ENCODE peak calls at places on chromosomes 12 and 14, in seven cellular contexts. V, Z, F, M, B, W and I are unnamed samples.

GRCh38 chr14:66401447-66402095 is 84.6 kb upstream of the CCDC196 start:
- DNase-seq in V (peak), Z (no peak), F (no peak), M (no peak), B (no peak), W (peak), I (no peak)

GRCh38 chr14:35140718-35141581 is 18.6 kb downstream of the PRORP start:
- DNase-seq in V (peak), Z (no peak), F (peak), M (no peak), B (no peak), W (peak), I (no peak)

GRCh38 chr12:132719954-132720324 is 9.3 kb downstream of the PGAM5 start:
- DNase-seq in V (no peak), Z (no peak), F (no peak), M (no peak), B (no peak), W (no peak), I (no peak)

GRCh38 chr14:88746042-88746441 is 46.7 kb downstream of the EML5 start:
- DNase-seq in V (no peak), Z (no peak), F (no peak), M (no peak), B (no peak), W (no peak), I (no peak)

GRCh38 chr12:119069029-119069731 is 87.8 kb downstream of the SRRM4 start:
- DNase-seq in V (no peak), Z (no peak), F (peak), M (no peak), B (no peak), W (no peak), I (peak)

GRCh38 chr12:48999371-49000131 is at the start of gene DDN:
- DNase-seq in V (peak), Z (peak), F (peak), M (no peak), B (no peak), W (peak), I (peak)

GRCh38 chr14:81219821-81220487 is 805 bp downstream of the GTF2A1 start:
- DNase-seq in V (peak), Z (peak), F (peak), M (no peak), B (peak), W (peak), I (peak)

GRCh38 chr12:92503977-92504966 is 198.5 kb upstream of the PLEKHG7 start:
- DNase-seq in V (no peak), Z (peak), F (no peak), M (no peak), B (no peak), W (no peak), I (peak)

GRCh38 chr14:69313176-69313575 is 53.2 kb downstream of the GALNT16 start:
- DNase-seq in V (no peak), Z (no peak), F (no peak), M (no peak), B (peak), W (no peak), I (no peak)

GRCh38 chr14:55938249-55938791 is 179.9 kb upstream of the PELI2 start:
- DNase-seq in V (peak), Z (no peak), F (no peak), M (peak), B (no peak), W (no peak), I (no peak)

GRCh38 chr14:101017806-101018560 is 114.5 kb upstream of the RTL1 start:
- DNase-seq in V (no peak), Z (no peak), F (no peak), M (no peak), B (no peak), W (no peak), I (no peak)

GRCh38 chr12:116391501-116391900 is 114.0 kb upstream of the MED13L start:
- DNase-seq in V (no peak), Z (no peak), F (no peak), M (no peak), B (no peak), W (no peak), I (no peak)

GRCh38 chr14:102451064-102451352 is 58.6 kb downstream of the ANKRD9 start:
- DNase-seq in V (no peak), Z (no peak), F (no peak), M (no peak), B (no peak), W (no peak), I (no peak)

GRCh38 chr12:5094550-5094949 is 50.9 kb downstream of the KCNA5 start:
- DNase-seq in V (no peak), Z (no peak), F (no peak), M (peak), B (no peak), W (no peak), I (no peak)

GRCh38 chr14:61813101-61813596 is 50.9 kb downstream of the SNAPC1 start:
- DNase-seq in V (peak), Z (no peak), F (peak), M (no peak), B (no peak), W (no peak), I (no peak)

GRCh38 chr14:61811882-61812346 is 49.7 kb downstream of the SNAPC1 start:
- DNase-seq in V (no peak), Z (no peak), F (peak), M (no peak), B (no peak), W (no peak), I (no peak)

DNA sequence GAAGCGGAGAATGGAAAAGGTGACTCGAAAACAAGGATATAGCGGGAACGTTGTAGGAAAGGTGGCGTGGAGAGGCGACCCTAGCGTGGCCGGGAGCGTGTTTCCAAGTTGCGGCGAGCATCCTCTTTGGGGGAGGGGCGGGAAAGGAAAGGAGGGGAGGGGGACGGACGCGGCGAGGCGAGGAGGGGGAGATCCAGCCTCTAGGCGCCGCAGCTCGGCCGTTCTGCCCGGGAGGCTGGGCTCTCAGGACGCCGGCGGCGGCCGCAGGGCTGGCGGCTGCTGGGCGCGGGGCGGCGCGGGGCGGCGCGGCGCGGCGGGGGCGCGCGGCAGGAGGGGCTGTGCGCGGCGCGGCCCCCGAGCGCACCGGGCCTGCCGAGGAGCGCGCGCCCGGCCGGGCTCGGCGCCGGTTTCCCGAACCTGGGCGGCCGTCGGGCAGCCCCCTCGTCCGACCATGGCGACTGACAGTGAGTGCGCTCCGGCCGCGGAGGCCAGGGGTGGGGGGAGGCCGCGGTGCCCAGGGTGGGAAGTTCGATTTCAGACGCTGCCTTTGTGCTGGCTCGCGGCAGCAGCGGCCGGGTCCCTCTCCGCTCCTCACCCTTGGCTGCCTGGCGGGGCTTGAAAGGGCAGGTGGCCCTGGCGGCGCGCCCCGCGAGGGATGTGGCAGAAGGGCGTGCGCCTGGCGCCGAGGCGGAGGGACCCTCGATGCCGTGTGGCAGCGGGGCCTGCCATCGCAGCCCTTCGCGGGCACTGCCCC is 50.3 kb downstream of the SNAPC1 start:
- DNase-seq in V (peak), Z (peak), F (peak), M (no peak), B (no peak), W (no peak), I (no peak)
- H3K4me3 ChIP-seq in V (peak), Z (peak), F (peak), M (peak), B (peak), W (no peak), I (peak)

DNA sequence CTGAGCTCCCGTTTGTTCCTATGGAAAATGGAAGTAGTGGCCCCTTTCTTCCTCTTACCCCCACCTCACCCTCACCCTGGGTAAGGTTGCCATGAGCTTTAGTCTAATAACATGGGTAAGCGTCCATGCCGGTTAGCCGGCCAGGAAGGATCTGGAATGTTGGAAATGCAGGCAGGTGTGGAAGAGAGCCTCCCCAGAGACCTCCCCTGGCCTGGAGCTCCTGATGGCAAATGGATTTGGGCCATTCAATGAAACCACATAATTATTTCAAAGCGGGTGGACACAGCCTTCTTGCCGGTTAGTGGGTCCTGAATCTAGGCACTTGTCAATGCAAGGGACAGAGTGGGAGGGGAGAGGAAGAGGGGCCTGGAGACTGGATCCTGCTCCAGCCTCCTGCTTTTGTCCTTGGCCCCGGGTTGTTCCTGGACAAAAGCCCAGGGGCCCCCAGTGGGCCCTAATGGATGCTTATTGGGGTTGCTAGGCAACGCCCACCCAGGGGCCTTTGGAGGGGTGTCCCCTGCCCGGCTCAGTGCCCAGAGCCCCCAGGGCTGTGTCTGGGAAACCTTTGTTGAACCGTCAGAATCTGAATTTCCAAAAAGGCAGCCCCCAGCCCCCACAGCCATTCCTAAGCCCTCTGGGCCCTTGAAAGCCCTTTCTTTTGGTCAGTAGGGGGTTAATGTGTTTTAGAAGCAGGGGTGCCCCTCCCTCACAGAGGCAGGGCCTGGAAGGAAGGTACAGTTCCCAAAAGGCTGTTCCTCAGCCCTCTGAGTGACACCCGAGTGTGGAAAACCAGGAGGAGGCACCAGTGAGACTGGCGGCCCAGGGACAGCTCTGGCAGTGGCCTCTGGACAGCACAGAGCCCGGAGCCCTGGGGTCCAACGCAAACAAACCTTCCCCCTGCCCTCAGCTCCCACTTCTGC is 19.0 kb downstream of the HHIPL1 start:
- DNase-seq in V (no peak), Z (no peak), F (peak), M (no peak), B (no peak), W (no peak), I (no peak)
- H3K4me3 ChIP-seq in V (no peak), Z (no peak), F (peak), M (no peak), B (no peak), W (no peak), I (no peak)

GRCh38 chr14:106666341-106666740 is 1140.0 kb downstream of the TMEM121 start:
- DNase-seq in V (no peak), Z (no peak), F (no peak), M (no peak), B (no peak), W (no peak), I (no peak)
- H3K4me3 ChIP-seq in V (no peak), Z (no peak), F (no peak), M (no peak), B (no peak), W (no peak), I (no peak)

DNA sequence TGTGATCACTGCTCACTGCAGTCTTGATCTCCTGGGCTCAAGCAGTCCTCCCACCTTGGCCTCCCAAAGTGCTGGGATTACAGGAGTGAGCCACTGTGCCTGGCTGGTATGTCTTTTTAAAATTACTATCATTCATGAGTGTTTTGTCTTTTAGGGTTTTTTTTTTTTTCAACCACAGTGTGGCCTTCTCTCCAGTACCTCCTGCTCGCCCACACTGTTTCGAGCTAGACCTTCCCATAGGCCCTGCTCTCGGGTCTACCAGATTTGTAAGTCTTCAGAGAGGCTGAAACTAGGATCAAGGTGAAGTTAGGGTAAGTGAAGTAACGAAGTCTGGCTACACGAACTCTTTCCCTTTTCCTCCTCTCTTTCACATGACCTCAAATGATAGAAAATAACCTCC is 1.5 kb downstream of the BIN2 start:
- DNase-seq in V (no peak), Z (no peak), F (no peak), M (no peak), B (no peak), W (peak), I (no peak)
- H3K4me3 ChIP-seq in V (no peak), Z (peak), F (no peak), M (no peak), B (peak), W (peak), I (peak)

GRCh38 chr12:109537136-109537535 is 36.2 kb downstream of the MMAB start:
- DNase-seq in V (no peak), Z (no peak), F (no peak), M (no peak), B (no peak), W (no peak), I (no peak)
- H3K4me3 ChIP-seq in V (no peak), Z (no peak), F (no peak), M (no peak), B (no peak), W (no peak), I (no peak)

DNA sequence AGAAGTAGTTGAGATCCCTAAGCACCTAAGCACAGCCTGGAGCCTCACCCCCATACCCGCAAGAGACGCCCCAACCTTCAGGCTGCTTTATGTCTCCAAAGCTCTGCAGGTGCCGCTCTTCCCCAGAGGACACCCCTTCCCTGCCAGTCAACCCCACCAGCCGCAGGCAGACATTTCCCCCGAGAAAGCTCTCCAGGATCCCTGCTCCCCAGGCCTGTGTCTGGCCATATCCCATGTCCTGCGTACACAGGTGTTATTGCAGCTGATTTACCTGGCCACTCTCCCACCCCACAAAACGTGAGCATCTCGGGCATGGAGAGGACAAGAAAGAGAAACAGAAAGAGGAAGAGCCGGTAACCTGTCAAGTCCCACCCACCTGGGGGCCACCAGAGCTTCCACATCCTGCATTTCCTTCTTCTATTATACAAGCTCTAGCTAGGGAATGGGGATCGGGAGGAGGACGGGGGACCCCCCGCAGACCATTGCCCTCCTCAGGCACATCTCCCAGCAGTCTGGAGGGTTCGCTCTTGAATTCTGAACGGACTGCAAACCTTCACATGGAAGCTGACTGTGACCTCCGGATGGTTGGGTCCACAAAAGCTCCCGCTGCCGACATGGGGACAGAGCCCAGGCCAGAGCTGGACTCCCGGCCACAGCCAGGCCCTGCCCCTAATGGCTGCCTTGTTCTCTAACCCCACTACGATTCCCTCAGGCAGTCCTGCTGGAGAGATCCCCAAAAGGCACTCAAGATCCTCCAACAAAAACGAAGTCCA is 17.6 kb downstream of the CCDC88C start:
- DNase-seq in V (no peak), Z (no peak), F (peak), M (no peak), B (no peak), W (no peak), I (no peak)
- H3K4me3 ChIP-seq in V (no peak), Z (no peak), F (peak), M (no peak), B (peak), W (no peak), I (peak)

GRCh38 chr12:46892034-46892705 is 66.4 kb upstream of the SLC38A4 start:
- DNase-seq in V (no peak), Z (no peak), F (no peak), M (no peak), B (no peak), W (no peak), I (no peak)
- H3K4me3 ChIP-seq in V (no peak), Z (peak), F (no peak), M (no peak), B (no peak), W (no peak), I (no peak)